ENCODE peak calls at places on chromosome 12, in seven cellular contexts. One of them, this sample, is unnamed.

GRCh38 chr12:119565404-119565803 is 28.2 kb upstream of the TMEM233 start:
- DNase-seq in cardiac muscle cell: no peak
- DNase-seq in HS-5: no peak
- DNase-seq in fibroblast of mammary gland: no peak
- DNase-seq in GM23248: no peak
- DNase-seq in Caki2: no peak
- DNase-seq in Peyer's patch: no peak
- DNase-seq in this sample: no peak

GRCh38 chr12:106582661-106583577 is at the start of gene RFX4:
- DNase-seq in HS-5: no peak
- DNase-seq in cardiac muscle cell: no peak
- DNase-seq in fibroblast of mammary gland: no peak
- DNase-seq in GM23248: no peak
- DNase-seq in Caki2: no peak
- DNase-seq in Peyer's patch: no peak
- DNase-seq in this sample: no peak

GRCh38 chr12:41897593-41897992 is 247.1 kb downstream of the GXYLT1 start:
- DNase-seq in Peyer's patch: no peak
- DNase-seq in HS-5: no peak
- DNase-seq in GM23248: no peak
- DNase-seq in cardiac muscle cell: no peak
- DNase-seq in fibroblast of mammary gland: no peak
- DNase-seq in Caki2: no peak
- DNase-seq in this sample: no peak

GRCh38 chr12:46562625-46563228 is 190.2 kb upstream of the SLC38A2 start:
- DNase-seq in Peyer's patch: no peak
- DNase-seq in GM23248: peak; percentile 92
- DNase-seq in cardiac muscle cell: peak; percentile 92
- DNase-seq in Caki2: peak; percentile 88
- DNase-seq in HS-5: peak; percentile 64
- DNase-seq in fibroblast of mammary gland: peak; percentile 94
- DNase-seq in this sample: peak; percentile 95

GRCh38 chr12:1773937-1774655 is 46.3 kb upstream of the LRTM2 start:
- DNase-seq in GM23248: peak; percentile 67
- DNase-seq in cardiac muscle cell: no peak
- DNase-seq in Caki2: no peak
- DNase-seq in Peyer's patch: no peak
- DNase-seq in fibroblast of mammary gland: peak; percentile 56
- DNase-seq in HS-5: no peak
- DNase-seq in this sample: no peak

GRCh38 chr12:19945559-19946485 is 422.5 kb upstream of the PDE3A start:
- DNase-seq in Caki2: peak; percentile 4
- DNase-seq in HS-5: peak; percentile 48
- DNase-seq in Peyer's patch: no peak
- DNase-seq in fibroblast of mammary gland: peak; percentile 72
- DNase-seq in GM23248: peak; percentile 66
- DNase-seq in cardiac muscle cell: peak; percentile 65
- DNase-seq in this sample: no peak

GRCh38 chr12:47038270-47038748 is 41.1 kb upstream of the PCED1B start:
- DNase-seq in cardiac muscle cell: peak; percentile 69
- DNase-seq in GM23248: no peak
- DNase-seq in fibroblast of mammary gland: no peak
- DNase-seq in HS-5: no peak
- DNase-seq in Peyer's patch: no peak
- DNase-seq in Caki2: peak; percentile 99
- DNase-seq in this sample: no peak

GRCh38 chr12:6769003-6769389 is 2.8 kb downstream of the PTMS start:
- DNase-seq in GM23248: peak; percentile 36
- DNase-seq in Peyer's patch: no peak
- DNase-seq in cardiac muscle cell: peak; percentile 52
- DNase-seq in HS-5: no peak
- DNase-seq in fibroblast of mammary gland: no peak
- DNase-seq in Caki2: no peak
- DNase-seq in this sample: no peak

GRCh38 chr12:110638792-110639191 is 24.9 kb downstream of the TCTN1 start:
- DNase-seq in GM23248: no peak
- DNase-seq in Caki2: no peak
- DNase-seq in Peyer's patch: no peak
- DNase-seq in HS-5: no peak
- DNase-seq in cardiac muscle cell: no peak
- DNase-seq in fibroblast of mammary gland: peak; percentile 5
- DNase-seq in this sample: no peak

GRCh38 chr12:93841671-93842070 is 164.5 kb downstream of the CRADD start:
- DNase-seq in fibroblast of mammary gland: no peak
- DNase-seq in HS-5: no peak
- DNase-seq in Caki2: no peak
- DNase-seq in cardiac muscle cell: no peak
- DNase-seq in GM23248: no peak
- DNase-seq in Peyer's patch: no peak
- DNase-seq in this sample: no peak

GRCh38 chr12:132284618-132285310 is 44.6 kb downstream of the GALNT9 start:
- DNase-seq in fibroblast of mammary gland: no peak
- DNase-seq in HS-5: peak; percentile 2
- DNase-seq in Caki2: peak; percentile 85
- DNase-seq in Peyer's patch: no peak
- DNase-seq in cardiac muscle cell: no peak
- DNase-seq in GM23248: peak; percentile 28
- DNase-seq in this sample: peak; percentile 89

GRCh38 chr12:123965382-123965781 is 7.2 kb downstream of the CCDC92 start:
- DNase-seq in cardiac muscle cell: no peak
- DNase-seq in HS-5: no peak
- DNase-seq in GM23248: no peak
- DNase-seq in Peyer's patch: no peak
- DNase-seq in Caki2: no peak
- DNase-seq in fibroblast of mammary gland: no peak
- DNase-seq in this sample: no peak

GRCh38 chr12:121614872-121615467 is 11.4 kb upstream of the ORAI1 start:
- DNase-seq in fibroblast of mammary gland: no peak
- DNase-seq in cardiac muscle cell: no peak
- DNase-seq in GM23248: no peak
- DNase-seq in Peyer's patch: no peak
- DNase-seq in Caki2: no peak
- DNase-seq in HS-5: no peak
- DNase-seq in this sample: no peak

GRCh38 chr12:67773896-67774295 is 125.4 kb downstream of the DYRK2 start:
- DNase-seq in fibroblast of mammary gland: no peak
- DNase-seq in Caki2: no peak
- DNase-seq in cardiac muscle cell: no peak
- DNase-seq in Peyer's patch: no peak
- DNase-seq in HS-5: no peak
- DNase-seq in GM23248: no peak
- DNase-seq in this sample: no peak

GRCh38 chr12:48820406-48820805 is 2.1 kb downstream of the CACNB3 start:
- DNase-seq in HS-5: no peak
- DNase-seq in Caki2: no peak
- DNase-seq in Peyer's patch: no peak
- DNase-seq in GM23248: no peak
- DNase-seq in fibroblast of mammary gland: no peak
- DNase-seq in cardiac muscle cell: peak; percentile 12
- DNase-seq in this sample: no peak

GRCh38 chr12:106498056-106498455 is 84.7 kb upstream of the RFX4 start:
- DNase-seq in Peyer's patch: no peak
- DNase-seq in fibroblast of mammary gland: no peak
- DNase-seq in cardiac muscle cell: peak; percentile 76
- DNase-seq in GM23248: no peak
- DNase-seq in Caki2: no peak
- DNase-seq in HS-5: no peak
- DNase-seq in this sample: no peak

GRCh38 chr12:132249747-132250478 is 79.5 kb downstream of the GALNT9 start:
- DNase-seq in Peyer's patch: no peak
- DNase-seq in HS-5: no peak
- DNase-seq in cardiac muscle cell: no peak
- DNase-seq in fibroblast of mammary gland: no peak
- DNase-seq in GM23248: no peak
- DNase-seq in Caki2: no peak
- DNase-seq in this sample: no peak

GRCh38 chr12:88703790-88704189 is 123.5 kb upstream of the KITLG start:
- DNase-seq in Caki2: no peak
- DNase-seq in fibroblast of mammary gland: no peak
- DNase-seq in GM23248: peak; percentile 10
- DNase-seq in Peyer's patch: no peak
- DNase-seq in HS-5: no peak
- DNase-seq in cardiac muscle cell: peak; percentile 17
- DNase-seq in this sample: no peak

GRCh38 chr12:31947971-31948370 is 11.2 kb upstream of the RESF1 start:
- DNase-seq in fibroblast of mammary gland: no peak
- DNase-seq in cardiac muscle cell: no peak
- DNase-seq in Peyer's patch: no peak
- DNase-seq in HS-5: no peak
- DNase-seq in Caki2: no peak
- DNase-seq in GM23248: no peak
- DNase-seq in this sample: no peak

GRCh38 chr12:46468159-46468558 is 95.6 kb upstream of the SLC38A2 start:
- DNase-seq in cardiac muscle cell: peak; percentile 81
- DNase-seq in fibroblast of mammary gland: no peak
- DNase-seq in Caki2: no peak
- DNase-seq in GM23248: no peak
- DNase-seq in Peyer's patch: no peak
- DNase-seq in HS-5: no peak
- DNase-seq in this sample: peak; percentile 54

GRCh38 chr12:116257213-116257612 is 20.3 kb downstream of the MED13L start:
- DNase-seq in HS-5: no peak
- DNase-seq in cardiac muscle cell: peak; percentile 54
- DNase-seq in fibroblast of mammary gland: peak; percentile 50
- DNase-seq in GM23248: peak; percentile 34
- DNase-seq in Caki2: no peak
- DNase-seq in Peyer's patch: no peak
- DNase-seq in this sample: peak; percentile 45

GRCh38 chr12:87363497-87364084 is 665.6 kb downstream of the C12orf50 start:
- DNase-seq in GM23248: no peak
- DNase-seq in Caki2: no peak
- DNase-seq in Peyer's patch: no peak
- DNase-seq in fibroblast of mammary gland: no peak
- DNase-seq in HS-5: no peak
- DNase-seq in cardiac muscle cell: no peak
- DNase-seq in this sample: no peak

GRCh38 chr12:56124133-56124532 is 3.9 kb upstream of the ESYT1 start:
- DNase-seq in fibroblast of mammary gland: no peak
- DNase-seq in Peyer's patch: no peak
- DNase-seq in cardiac muscle cell: no peak
- DNase-seq in GM23248: no peak
- DNase-seq in Caki2: no peak
- DNase-seq in HS-5: no peak
- DNase-seq in this sample: no peak

GRCh38 chr12:114688256-114688845 is 4.4 kb upstream of the TBX3 start:
- DNase-seq in cardiac muscle cell: no peak
- DNase-seq in Caki2: no peak
- DNase-seq in HS-5: no peak
- DNase-seq in Peyer's patch: no peak
- DNase-seq in fibroblast of mammary gland: no peak
- DNase-seq in GM23248: no peak
- DNase-seq in this sample: no peak

GRCh38 chr12:9742665-9743064 is 9.8 kb upstream of the CLECL1 start:
- DNase-seq in GM23248: no peak
- DNase-seq in cardiac muscle cell: no peak
- DNase-seq in Peyer's patch: no peak
- DNase-seq in Caki2: no peak
- DNase-seq in HS-5: no peak
- DNase-seq in fibroblast of mammary gland: no peak
- DNase-seq in this sample: no peak

GRCh38 chr12:103667129-103667528 is 80.1 kb downstream of the STAB2 start:
- DNase-seq in HS-5: no peak
- DNase-seq in cardiac muscle cell: no peak
- DNase-seq in Caki2: no peak
- DNase-seq in GM23248: no peak
- DNase-seq in Peyer's patch: no peak
- DNase-seq in fibroblast of mammary gland: no peak
- DNase-seq in this sample: no peak

GRCh38 chr12:92914170-92914569 is 14.9 kb downstream of the EEA1 start:
- DNase-seq in fibroblast of mammary gland: no peak
- DNase-seq in HS-5: no peak
- DNase-seq in cardiac muscle cell: no peak
- DNase-seq in Peyer's patch: no peak
- DNase-seq in GM23248: no peak
- DNase-seq in Caki2: no peak
- DNase-seq in this sample: no peak

GRCh38 chr12:130079254-130079653 is 83.0 kb upstream of the FZD10 start:
- DNase-seq in HS-5: no peak
- DNase-seq in GM23248: no peak
- DNase-seq in fibroblast of mammary gland: no peak
- DNase-seq in Caki2: peak; percentile 16
- DNase-seq in Peyer's patch: no peak
- DNase-seq in cardiac muscle cell: no peak
- DNase-seq in this sample: peak; percentile 46